ENCODE peak calls at places on chromosomes 2 and 18, in seven cellular contexts. One of them, this sample, is unnamed.

GRCh38 chr2:32553829-32554432 is 73.9 kb upstream of the TTC27 start:
- DNase-seq in H4: peak
- DNase-seq in activated CD4-positive, alpha-beta T cell treated with anti-CD3 and anti-CD28 coated beads for 24 hours: no peak
- DNase-seq in osteocyte: no peak
- DNase-seq in hippocampal formation: no peak
- DNase-seq in brain pericyte: peak
- DNase-seq in MCF 10A: peak
- DNase-seq in this sample: peak

GRCh38 chr2:113734187-113734586 is 22.3 kb downstream of the SLC35F5 start:
- DNase-seq in MCF 10A: no peak
- DNase-seq in activated CD4-positive, alpha-beta T cell treated with anti-CD3 and anti-CD28 coated beads for 24 hours: no peak
- DNase-seq in hippocampal formation: no peak
- DNase-seq in brain pericyte: no peak
- DNase-seq in H4: no peak
- DNase-seq in osteocyte: no peak
- DNase-seq in this sample: no peak

GRCh38 chr18:75779450-75779849 is 351.9 kb upstream of the SMIM21 start:
- DNase-seq in brain pericyte: no peak
- DNase-seq in hippocampal formation: no peak
- DNase-seq in H4: no peak
- DNase-seq in osteocyte: no peak
- DNase-seq in activated CD4-positive, alpha-beta T cell treated with anti-CD3 and anti-CD28 coated beads for 24 hours: no peak
- DNase-seq in MCF 10A: no peak
- DNase-seq in this sample: no peak

GRCh38 chr2:118014492-118014824 is 588 bp upstream of the CCDC93 start:
- DNase-seq in H4: no peak
- DNase-seq in brain pericyte: no peak
- DNase-seq in hippocampal formation: no peak
- DNase-seq in activated CD4-positive, alpha-beta T cell treated with anti-CD3 and anti-CD28 coated beads for 24 hours: no peak
- DNase-seq in osteocyte: no peak
- DNase-seq in MCF 10A: no peak
- DNase-seq in this sample: no peak

GRCh38 chr2:28658369-28658768 is 93.3 kb upstream of the PPP1CB start:
- DNase-seq in MCF 10A: peak
- DNase-seq in brain pericyte: no peak
- DNase-seq in osteocyte: no peak
- DNase-seq in hippocampal formation: no peak
- DNase-seq in H4: peak
- DNase-seq in activated CD4-positive, alpha-beta T cell treated with anti-CD3 and anti-CD28 coated beads for 24 hours: no peak
- DNase-seq in this sample: no peak

GRCh38 chr2:79369127-79369526 is 143.7 kb upstream of the CTNNA2 start:
- DNase-seq in H4: no peak
- DNase-seq in MCF 10A: no peak
- DNase-seq in activated CD4-positive, alpha-beta T cell treated with anti-CD3 and anti-CD28 coated beads for 24 hours: no peak
- DNase-seq in hippocampal formation: no peak
- DNase-seq in osteocyte: no peak
- DNase-seq in brain pericyte: no peak
- DNase-seq in this sample: peak

GRCh38 chr2:10775036-10775780 is 37.4 kb downstream of the PDIA6 start:
- DNase-seq in osteocyte: no peak
- DNase-seq in MCF 10A: no peak
- DNase-seq in brain pericyte: no peak
- DNase-seq in H4: no peak
- DNase-seq in hippocampal formation: no peak
- DNase-seq in activated CD4-positive, alpha-beta T cell treated with anti-CD3 and anti-CD28 coated beads for 24 hours: no peak
- DNase-seq in this sample: no peak

GRCh38 chr2:226692521-226693126 is 107.0 kb downstream of the IRS1 start:
- DNase-seq in MCF 10A: no peak
- DNase-seq in H4: no peak
- DNase-seq in activated CD4-positive, alpha-beta T cell treated with anti-CD3 and anti-CD28 coated beads for 24 hours: no peak
- DNase-seq in brain pericyte: no peak
- DNase-seq in osteocyte: no peak
- DNase-seq in hippocampal formation: no peak
- DNase-seq in this sample: no peak

GRCh38 chr2:199085201-199085750 is 372.5 kb downstream of the SATB2 start:
- DNase-seq in hippocampal formation: no peak
- DNase-seq in brain pericyte: no peak
- DNase-seq in MCF 10A: peak
- DNase-seq in osteocyte: no peak
- DNase-seq in H4: peak
- DNase-seq in activated CD4-positive, alpha-beta T cell treated with anti-CD3 and anti-CD28 coated beads for 24 hours: no peak
- DNase-seq in this sample: no peak

GRCh38 chr2:34475141-34475540 is 876.0 kb upstream of the FAM98A start:
- DNase-seq in osteocyte: no peak
- DNase-seq in H4: no peak
- DNase-seq in hippocampal formation: no peak
- DNase-seq in activated CD4-positive, alpha-beta T cell treated with anti-CD3 and anti-CD28 coated beads for 24 hours: no peak
- DNase-seq in MCF 10A: no peak
- DNase-seq in brain pericyte: no peak
- DNase-seq in this sample: no peak

GRCh38 chr2:136206613-136207012 is 88.7 kb upstream of the CXCR4 start:
- DNase-seq in osteocyte: no peak
- DNase-seq in activated CD4-positive, alpha-beta T cell treated with anti-CD3 and anti-CD28 coated beads for 24 hours: peak
- DNase-seq in brain pericyte: no peak
- DNase-seq in MCF 10A: no peak
- DNase-seq in H4: no peak
- DNase-seq in hippocampal formation: no peak
- DNase-seq in this sample: no peak

GRCh38 chr18:73461780-73462059 is 593.9 kb upstream of the NETO1 start:
- DNase-seq in hippocampal formation: no peak
- DNase-seq in brain pericyte: no peak
- DNase-seq in MCF 10A: no peak
- DNase-seq in activated CD4-positive, alpha-beta T cell treated with anti-CD3 and anti-CD28 coated beads for 24 hours: no peak
- DNase-seq in H4: no peak
- DNase-seq in osteocyte: no peak
- DNase-seq in this sample: no peak

GRCh38 chr2:145273840-145274239 is 753.9 kb upstream of the ZEB2 start:
- DNase-seq in H4: no peak
- DNase-seq in osteocyte: no peak
- DNase-seq in hippocampal formation: no peak
- DNase-seq in activated CD4-positive, alpha-beta T cell treated with anti-CD3 and anti-CD28 coated beads for 24 hours: no peak
- DNase-seq in brain pericyte: no peak
- DNase-seq in MCF 10A: peak
- DNase-seq in this sample: no peak

GRCh38 chr2:237598468-237599208 is 8.1 kb upstream of the RAB17 start:
- DNase-seq in activated CD4-positive, alpha-beta T cell treated with anti-CD3 and anti-CD28 coated beads for 24 hours: no peak
- DNase-seq in H4: no peak
- DNase-seq in hippocampal formation: no peak
- DNase-seq in brain pericyte: no peak
- DNase-seq in osteocyte: no peak
- DNase-seq in MCF 10A: no peak
- DNase-seq in this sample: no peak